ENCODE peak calls at places on chromosomes 3 and 15, in five cellular contexts. K, J, X, U and M are unnamed samples.

GRCh38 chr3:194518652-194519051 is 31.9 kb upstream of the ATP13A3 start:
- DNase-seq in K (no peak), J (no peak), X (peak), U (no peak), M (no peak)

GRCh38 chr15:98896002-98896721 is 111.4 kb downstream of the PGPEP1L start:
- DNase-seq in K (no peak), J (no peak), X (no peak), U (no peak), M (no peak)

GRCh38 chr3:27487383-27487782 is 3.2 kb upstream of the SLC4A7 start:
- DNase-seq in X (no peak), J (no peak), U (no peak), K (no peak), M (no peak)

GRCh38 chr15:62665449-62665848 is 377.1 kb upstream of the TPM1 start:
- DNase-seq in X (no peak), U (no peak), K (no peak), J (peak), M (no peak)

GRCh38 chr3:41026394-41027177 is 172.7 kb upstream of the CTNNB1 start:
- DNase-seq in U (no peak), J (no peak), X (no peak), K (no peak), M (no peak)

GRCh38 chr3:5197470-5198312 is 10.2 kb downstream of the EDEM1 start:
- DNase-seq in K (no peak), X (peak), U (no peak), J (no peak), M (no peak)

GRCh38 chr15:31508656-31509055 is 182.0 kb downstream of the KLF13 start:
- DNase-seq in J (no peak), X (no peak), K (no peak), U (peak), M (peak)

GRCh38 chr3:34357461-34357860 is 559.0 kb downstream of the PDCD6IP start:
- DNase-seq in K (no peak), U (no peak), X (no peak), J (no peak), M (no peak)

GRCh38 chr3:37338500-37338899 is 164.1 kb upstream of the LRRFIP2 start:
- DNase-seq in X (no peak), K (no peak), J (peak), U (no peak), M (no peak)

GRCh38 chr15:94322141-94322540 is 90.8 kb downstream of the MCTP2 start:
- DNase-seq in J (peak), X (no peak), K (no peak), U (no peak), M (no peak)

GRCh38 chr15:70863450-70864218 is 9.7 kb upstream of the LARP6 start:
- DNase-seq in J (no peak), X (no peak), K (no peak), U (no peak), M (no peak)

GRCh38 chr3:152260026-152260425 is 8.7 kb upstream of the MBNL1 start:
- DNase-seq in K (no peak), U (no peak), X (no peak), J (no peak), M (no peak)

GRCh38 chr15:30962079-30962478 is 29.3 kb downstream of the MTMR10 start:
- DNase-seq in J (no peak), X (no peak), U (no peak), K (no peak), M (no peak)

GRCh38 chr3:116864627-116864927 is 155.0 kb downstream of the TUSC7 start:
- DNase-seq in J (no peak), K (no peak), X (no peak), U (no peak), M (no peak)
- TF ChIP-seq CTCF in J (no peak), K (no peak), X (no peak), U (no peak), M (no peak)

DNA sequence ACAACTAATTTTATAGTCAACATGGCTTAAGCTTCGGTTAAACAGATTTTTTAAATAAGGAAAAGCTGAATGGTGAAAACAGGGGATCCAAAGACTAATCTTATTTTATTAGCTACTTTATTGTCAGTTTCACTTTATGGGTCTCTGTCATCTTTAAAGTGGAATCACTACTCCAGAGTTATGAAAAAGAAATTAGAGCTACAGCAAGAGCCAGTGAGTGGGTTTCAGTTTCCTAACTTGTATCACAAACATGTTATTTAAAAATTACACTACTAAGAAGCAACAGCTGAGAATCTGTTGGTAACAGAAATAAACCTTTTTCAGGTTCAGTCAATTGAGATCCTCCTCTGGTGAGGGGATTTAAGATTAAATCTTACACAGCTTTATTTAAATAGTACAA is 10.0 kb downstream of the PHC3 start:
- DNase-seq in X (peak), K (no peak), J (no peak), U (no peak), M (no peak)
- TF ChIP-seq CTCF in X (no peak), K (no peak), J (no peak), U (no peak), M (no peak)

GRCh38 chr15:60552224-60552623 is 73.3 kb upstream of the ICE2 start:
- DNase-seq in U (no peak), K (no peak), J (no peak), X (no peak), M (no peak)

GRCh38 chr15:60554494-60554893 is 75.6 kb upstream of the ICE2 start:
- DNase-seq in K (no peak), X (no peak), J (no peak), U (no peak), M (no peak)

GRCh38 chr15:60553163-60553562 is 74.2 kb upstream of the ICE2 start:
- DNase-seq in X (no peak), K (no peak), J (no peak), U (no peak), M (no peak)

GRCh38 chr15:60551147-60551780 is 72.3 kb upstream of the ICE2 start:
- DNase-seq in J (no peak), X (peak), U (no peak), K (no peak), M (no peak)

DNA sequence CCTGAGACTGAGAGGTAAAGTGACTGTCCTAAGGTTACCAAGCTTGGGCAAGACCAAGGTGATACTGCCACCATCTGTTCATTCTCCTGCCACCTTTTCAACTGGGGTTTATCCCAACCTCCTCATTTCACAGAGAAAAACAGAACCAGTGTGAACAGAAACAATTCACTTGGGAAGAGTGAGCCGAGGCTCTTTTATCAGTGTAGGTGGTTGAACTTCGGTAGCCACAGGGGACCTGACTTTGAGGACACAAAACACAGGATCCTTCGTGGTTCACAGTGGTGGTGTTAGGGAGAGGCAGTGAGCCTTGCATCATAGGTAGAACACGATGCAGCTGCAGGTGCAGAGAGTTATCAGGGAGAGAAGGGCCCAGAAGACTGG is 72.8 kb upstream of the ICE2 start:
- DNase-seq in K (no peak), X (peak), J (no peak), U (no peak), M (no peak)
- TF ChIP-seq CTCF in K (no peak), X (no peak), J (no peak), U (no peak), M (no peak)

DNA sequence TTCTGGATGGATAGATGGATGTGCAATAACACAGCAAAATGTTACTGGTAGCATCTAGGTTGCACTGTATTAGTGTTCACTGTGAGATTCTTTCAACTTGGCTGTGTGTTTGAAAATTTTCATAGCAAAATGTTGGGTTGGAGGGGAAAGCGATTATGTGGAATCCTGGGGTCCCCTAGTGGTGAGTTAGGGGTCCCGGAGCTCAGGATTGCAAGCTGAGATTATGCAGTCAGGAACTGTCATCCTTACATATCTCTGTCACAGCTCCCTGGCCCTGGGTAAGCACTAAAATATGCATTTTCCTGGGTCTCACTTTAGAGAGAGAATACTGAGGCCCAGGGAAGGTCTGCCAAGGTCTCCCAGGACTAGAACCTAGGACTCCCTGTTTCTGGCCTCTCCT is 77.2 kb downstream of the CEMIP start:
- DNase-seq in K (no peak), X (no peak), J (no peak), U (no peak), M (no peak)
- TF ChIP-seq CTCF in K (peak), X (peak), J (peak), U (no peak), M (peak)

DNA sequence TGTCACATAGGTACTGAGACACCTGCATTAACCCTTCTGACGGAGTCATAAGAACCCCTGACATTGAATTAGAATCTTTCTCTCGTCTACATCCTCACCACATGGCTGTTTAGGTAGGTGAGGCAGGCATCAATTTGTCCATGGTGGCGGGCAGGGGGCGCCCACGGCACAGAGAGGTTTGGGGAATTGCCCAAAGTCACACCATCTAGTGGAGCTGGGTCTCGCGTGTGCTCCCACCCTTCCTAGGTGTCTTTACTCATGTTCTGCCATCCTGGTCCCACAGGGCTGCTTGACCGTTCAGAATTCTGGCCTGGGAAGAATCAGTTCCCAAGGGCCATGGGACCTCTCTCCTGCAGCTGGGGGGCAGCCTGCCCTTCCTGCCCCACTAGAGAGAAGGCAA is 14.7 kb upstream of the DLL4 start:
- DNase-seq in U (no peak), J (no peak), K (no peak), X (peak), M (no peak)
- TF ChIP-seq CTCF in U (no peak), J (no peak), K (no peak), X (peak), M (peak)

DNA sequence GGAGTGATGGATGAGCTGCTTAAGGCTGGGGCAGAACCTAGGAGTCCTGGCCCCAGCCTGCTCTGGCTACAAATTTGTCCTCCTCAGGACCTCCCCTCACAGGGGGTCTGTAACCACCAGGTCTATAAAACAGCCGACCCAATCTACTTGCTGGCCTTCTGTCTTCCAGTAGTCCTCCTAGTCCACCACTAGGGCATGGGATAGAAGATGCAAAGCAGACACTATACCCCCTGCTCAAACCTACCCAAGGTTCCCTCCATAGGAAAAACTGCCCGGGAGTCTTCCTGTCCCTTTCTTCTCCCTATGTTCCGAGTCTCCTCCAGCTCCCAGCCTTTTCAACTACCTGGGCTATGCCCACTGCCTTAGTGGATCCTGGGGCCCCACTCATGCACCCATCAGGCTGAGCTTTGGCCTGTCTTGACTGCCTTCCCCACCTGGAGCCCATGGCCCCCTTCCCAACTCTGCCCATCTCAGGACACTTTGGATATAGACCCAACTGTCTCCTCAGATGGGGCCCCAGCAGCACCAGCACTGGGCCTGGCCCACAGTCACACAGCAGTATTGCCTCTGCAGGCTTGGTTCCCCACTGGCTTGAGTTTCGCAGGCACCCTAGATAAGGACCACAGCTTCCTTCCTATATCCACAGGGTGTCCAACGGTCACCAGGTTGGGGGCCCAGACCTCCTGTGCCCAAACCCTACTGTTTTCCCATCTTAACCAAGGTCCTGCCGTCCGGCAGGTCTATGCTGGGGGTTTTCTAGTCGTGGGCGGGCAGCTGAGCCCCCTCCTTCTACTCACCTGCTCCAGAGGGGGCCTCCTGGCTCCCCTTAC is 1.1 kb downstream of the HYAL3 start:
- DNase-seq in J (no peak), X (peak), K (no peak), U (peak), M (no peak)
- TF ChIP-seq CTCF in J (no peak), X (no peak), K (no peak), U (no peak), M (no peak)

GRCh38 chr3:173397161-173398110 is at the start of gene NLGN1:
- DNase-seq in J (peak), K (peak), X (no peak), U (peak), M (peak)
- TF ChIP-seq CTCF in J (peak), K (no peak), X (no peak), U (no peak), M (peak)

DNA sequence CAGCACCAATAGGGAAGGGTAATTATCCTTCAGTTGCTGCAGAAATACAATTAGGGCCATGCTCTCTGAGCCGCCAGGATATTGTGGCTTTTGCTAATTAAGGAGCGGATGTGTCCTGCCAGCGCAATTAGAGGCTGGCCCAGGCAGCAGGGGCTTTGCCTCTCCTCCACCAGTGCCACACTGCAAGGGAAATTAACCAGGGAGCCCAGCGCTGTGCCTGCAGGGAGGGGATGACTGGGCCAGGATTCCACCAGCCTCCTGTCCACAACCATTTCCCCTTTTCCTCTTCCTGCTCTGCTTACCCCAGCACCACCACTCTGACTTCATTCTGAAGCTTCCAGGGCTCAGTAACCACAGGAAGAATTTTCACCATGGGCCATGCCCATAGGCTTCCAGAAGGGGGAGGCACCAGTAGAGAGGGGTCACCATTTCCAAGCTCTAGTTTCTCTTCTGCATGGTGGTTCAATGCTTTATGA is 10.3 kb upstream of the AEN start:
- DNase-seq in K (no peak), J (no peak), U (no peak), X (no peak), M (no peak)
- TF ChIP-seq CTCF in K (no peak), J (peak), U (no peak), X (no peak), M (no peak)